ENCODE peak calls at places on chromosomes 4 and X, in four cellular contexts. H is neuronal stem cell, Q is mesenchymal stem cell, G is H9. D is an unnamed sample.

GRCh38 chr4:105741548-105741947 is 33.0 kb downstream of the GSTCD start:
- DNase-seq in H (no peak), Q (no peak), G (no peak), D (peak)

GRCh38 chrX:110082156-110082555 is 79.2 kb downstream of the TMEM164 start:
- DNase-seq in H (no peak), Q (peak), G (no peak), D (peak)

GRCh38 chr4:1008840-1009646 is 2.4 kb upstream of the FGFRL1 start:
- DNase-seq in H (no peak), Q (peak), G (peak), D (no peak)

GRCh38 chr4:24056258-24056657 is 166.4 kb upstream of the PPARGC1A start:
- DNase-seq in H (no peak), Q (no peak), G (no peak), D (no peak)

GRCh38 chr4:158949094-158949493 is 153.8 kb upstream of the RAPGEF2 start:
- DNase-seq in H (no peak), Q (peak), G (no peak), D (peak)

GRCh38 chr4:121072080-121072835 is at the start of gene NDNF:
- DNase-seq in H (peak), Q (peak), G (peak), D (peak)

GRCh38 chr4:47929682-47930201 is 15.4 kb upstream of the NFXL1 start:
- DNase-seq in H (no peak), Q (no peak), G (no peak), D (no peak)

GRCh38 chr4:35125995-35126712 is 1118.2 kb downstream of the ARAP2 start:
- DNase-seq in H (no peak), Q (no peak), G (no peak), D (no peak)

GRCh38 chrX:132171881-132172280 is 44.1 kb upstream of the FRMD7 start:
- DNase-seq in H (no peak), Q (no peak), G (no peak), D (no peak)

GRCh38 chr4:169243808-169244207 is 26.9 kb downstream of the SH3RF1 start:
- DNase-seq in H (no peak), Q (no peak), G (no peak), D (peak)

GRCh38 chr4:76531597-76531996 is 96.6 kb downstream of the SHROOM3 start:
- DNase-seq in H (no peak), Q (no peak), G (no peak), D (no peak)

GRCh38 chr4:76523593-76523992 is 88.6 kb downstream of the SHROOM3 start:
- DNase-seq in H (no peak), Q (no peak), G (no peak), D (no peak)

GRCh38 chr4:76526585-76526990 is 91.6 kb downstream of the SHROOM3 start:
- DNase-seq in H (no peak), Q (no peak), G (no peak), D (no peak)

GRCh38 chr4:76525751-76526150 is 90.7 kb downstream of the SHROOM3 start:
- DNase-seq in H (no peak), Q (no peak), G (no peak), D (no peak)

DNA sequence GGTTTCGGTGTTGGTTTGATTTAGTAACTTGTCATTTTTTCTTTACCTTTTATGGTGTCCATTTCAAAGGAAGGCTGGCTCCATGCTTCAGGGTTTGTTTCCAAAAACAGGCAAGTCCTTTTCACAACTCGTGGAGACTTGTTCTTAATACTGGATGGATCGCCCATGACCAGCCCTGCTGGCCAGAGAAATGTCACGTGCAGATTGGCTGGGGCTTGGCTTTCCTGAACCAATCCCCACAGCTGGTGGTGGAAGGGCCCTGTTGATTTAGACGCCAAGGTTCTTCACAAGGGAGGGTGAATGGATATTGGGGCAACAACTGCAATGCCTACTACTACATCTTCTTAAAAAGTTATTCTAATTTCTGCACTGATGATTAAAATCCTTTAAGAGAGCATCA is 92.6 kb downstream of the SHROOM3 start:
- DNase-seq in H (no peak), Q (no peak), G (no peak), D (no peak)
- H3K14ac ChIP-seq in H (no peak), Q (no peak), G (no peak), D (no peak)

DNA sequence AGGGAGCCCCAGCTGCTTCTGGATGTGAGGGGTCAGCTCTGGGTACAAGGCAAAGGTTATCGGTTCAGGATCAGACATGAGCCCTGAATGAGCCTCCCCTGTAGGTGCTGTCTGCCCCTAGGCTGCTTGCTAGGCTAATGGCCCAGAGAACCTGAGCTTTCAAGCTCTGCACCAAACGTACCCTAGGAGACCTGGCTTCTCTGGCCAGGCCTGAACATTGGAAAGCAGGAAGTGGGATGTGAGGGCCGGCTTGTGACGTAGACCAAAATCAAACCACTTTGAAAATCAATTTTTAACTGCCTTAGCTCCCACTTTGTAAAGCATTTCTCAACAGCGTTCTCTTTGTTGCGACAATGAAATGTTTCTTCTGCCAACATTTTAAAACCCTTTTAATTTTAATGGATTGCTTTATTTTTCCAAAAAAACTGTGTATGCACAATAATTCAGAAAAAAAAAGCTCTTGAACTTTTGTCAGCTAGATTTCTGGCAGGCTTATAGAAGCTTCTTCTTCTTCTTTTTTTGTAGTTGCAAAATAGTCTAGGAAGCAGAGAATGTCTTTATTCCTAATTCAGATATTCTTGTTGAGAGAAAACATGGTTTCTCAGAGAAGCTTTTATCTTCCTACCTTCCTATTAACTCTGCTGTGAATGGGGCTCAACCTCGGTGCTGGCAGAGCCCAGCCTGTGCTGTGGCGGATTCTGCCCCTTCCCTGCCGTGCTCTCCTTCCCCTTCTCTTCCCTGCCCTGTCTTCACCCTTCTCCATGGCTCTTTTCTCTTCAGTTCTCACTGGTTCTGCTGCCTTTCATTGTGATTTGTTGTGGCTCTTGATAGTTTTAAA is 145.2 kb upstream of the SFRP2 start:
- DNase-seq in H (no peak), Q (no peak), G (no peak), D (no peak)
- H3K18ac ChIP-seq in H (peak), Q (peak), G (no peak), D (no peak)

GRCh38 chr4:53592686-53593641 is 1.7 kb upstream of the LNX1 start:
- DNase-seq in H (no peak), Q (peak), G (peak), D (no peak)
- H3K14ac ChIP-seq in H (no peak), Q (no peak), G (peak), D (no peak)

GRCh38 chr4:36237366-36238353 is 6.7 kb downstream of the ARAP2 start:
- DNase-seq in H (no peak), Q (no peak), G (no peak), D (no peak)

GRCh38 chr4:36242629-36243354 is 1.5 kb downstream of the ARAP2 start:
- DNase-seq in H (no peak), Q (no peak), G (no peak), D (no peak)

GRCh38 chr4:36244257-36245084 is at the start of gene ARAP2:
- DNase-seq in H (peak), Q (peak), G (peak), D (peak)

GRCh38 chr4:36241771-36242170 is 2.5 kb downstream of the ARAP2 start:
- DNase-seq in H (no peak), Q (no peak), G (no peak), D (no peak)

DNA sequence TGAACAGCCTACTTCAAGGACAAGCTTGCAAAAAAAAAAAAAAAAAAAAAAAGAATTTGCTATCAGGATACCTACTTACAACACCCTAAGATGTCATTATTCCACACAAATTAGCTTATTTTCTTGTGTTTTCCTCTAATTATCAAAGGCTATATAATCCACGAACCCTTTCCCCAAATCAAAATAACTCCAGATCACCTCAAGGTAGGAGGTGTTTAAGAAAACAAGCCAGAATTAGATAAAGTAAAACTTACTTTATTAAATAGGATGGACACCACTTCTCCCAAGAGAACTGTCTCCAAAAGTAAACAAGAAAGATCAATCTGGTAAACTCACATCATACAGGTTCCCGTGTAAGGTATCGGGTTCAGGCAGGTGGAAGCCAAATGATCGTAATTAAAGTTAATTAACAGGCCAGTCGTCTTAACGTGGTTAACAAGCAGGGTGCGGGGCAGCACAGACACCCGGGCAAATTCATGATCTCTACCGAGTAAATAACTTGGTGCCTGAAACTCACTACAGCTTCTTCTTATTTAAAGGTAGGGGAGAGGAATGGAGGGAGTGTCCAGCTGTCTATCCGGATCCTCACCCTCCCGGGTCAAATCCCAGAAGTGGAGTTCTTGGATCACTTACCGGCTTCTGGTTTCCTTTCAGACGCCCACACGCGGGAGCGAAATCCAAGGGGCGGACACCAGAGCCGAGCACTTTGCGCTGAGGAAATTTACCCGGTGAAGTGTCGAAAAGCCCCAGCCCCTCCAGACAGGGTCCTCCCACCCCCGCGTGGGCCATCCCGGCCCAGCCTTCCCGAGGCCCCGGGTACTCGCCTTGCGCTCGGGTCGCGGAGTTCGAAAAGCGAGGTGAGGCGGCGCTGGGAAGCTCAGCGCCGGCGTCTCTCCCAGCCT is 708 bp downstream of the ARAP2 start:
- DNase-seq in H (peak), Q (peak), G (peak), D (peak)
- H3K18ac ChIP-seq in H (peak), Q (no peak), G (no peak), D (no peak)

GRCh38 chrX:119468930-119469635 is 839 bp downstream of the SLC25A5 start:
- DNase-seq in H (peak), Q (peak), G (peak), D (peak)

GRCh38 chrX:119467842-119468185 is 430 bp upstream of the SLC25A5 start:
- DNase-seq in H (no peak), Q (no peak), G (no peak), D (no peak)

GRCh38 chrX:119466970-119467369 is 1.3 kb upstream of the SLC25A5 start:
- DNase-seq in H (no peak), Q (no peak), G (no peak), D (no peak)

GRCh38 chrX:119467433-119467832 is 811 bp upstream of the SLC25A5 start:
- DNase-seq in H (no peak), Q (no peak), G (no peak), D (no peak)

GRCh38 chrX:119468186-119468929 is at the start of gene SLC25A5:
- DNase-seq in H (peak), Q (peak), G (peak), D (peak)
- H3K14ac ChIP-seq in H (no peak), Q (no peak), G (peak), D (peak)

D was measured in IMR-90.